ENCODE peak calls at places on chromosomes 4 and X, in four cellular contexts. C is IMR-90, V is PC-3, E is osteoblast. K is an unnamed sample.

GRCh38 chrX:97898798-97899197 is 1015.1 kb downstream of the RPA4 start:
- DNase-seq in E (no peak), V (no peak), C (peak; percentile 57), K (no peak)

GRCh38 chr4:39048291-39048690 is 13.7 kb upstream of the KLHL5 start:
- DNase-seq in V (no peak), C (peak; percentile 26), E (no peak), K (no peak)

GRCh38 chrX:54819201-54819600 is 11.7 kb downstream of the MAGED2 start:
- DNase-seq in V (no peak), E (no peak), C (no peak), K (no peak)

GRCh38 chrX:13239272-13239671 is 80.6 kb downstream of the ATXN3L start:
- DNase-seq in E (no peak), C (no peak), V (no peak), K (no peak)

GRCh38 chr4:92031825-92032224 is 271.9 kb upstream of the GRID2 start:
- DNase-seq in V (no peak), C (no peak), E (no peak), K (no peak)

GRCh38 chrX:9942086-9942485 is 25.1 kb upstream of the CLDN34 start:
- DNase-seq in E (no peak), V (no peak), C (no peak), K (no peak)

GRCh38 chr4:732911-733630 is 27.4 kb downstream of the PCGF3 start:
- DNase-seq in C (no peak), E (no peak), V (no peak), K (peak; percentile 73)

GRCh38 chr4:138981930-138982390 is 33.6 kb upstream of the NOCT start:
- DNase-seq in E (peak; percentile 77), C (peak; percentile 74), V (peak; percentile 55), K (no peak)

GRCh38 chr4:80183196-80184052 is 13.9 kb upstream of the PRDM8 start:
- DNase-seq in E (peak; percentile 86), C (no peak), V (no peak), K (peak; percentile 73)

GRCh38 chr4:89469930-89470375 is 162.4 kb upstream of the GPRIN3 start:
- DNase-seq in V (peak; percentile 86), C (peak; percentile 98), E (no peak), K (no peak)

GRCh38 chr4:60296381-60296780 is 903.7 kb upstream of the ADGRL3 start:
- DNase-seq in V (no peak), E (no peak), C (no peak), K (no peak)

GRCh38 chr4:109996531-109996930 is 83.8 kb downstream of the EGF start:
- DNase-seq in V (no peak), C (no peak), E (no peak), K (no peak)

GRCh38 chrX:57453901-57454300 is 137.9 kb upstream of the ZXDB start:
- DNase-seq in E (no peak), V (peak; percentile 49), C (peak; percentile 4), K (no peak)

GRCh38 chrX:599837-600715 is 30.5 kb upstream of the SHOX start:
- DNase-seq in V (no peak), E (no peak), C (no peak), K (no peak)

GRCh38 chrX:102042706-102043325 is 82.7 kb upstream of the TCEAL2 start:
- DNase-seq in V (peak; percentile 1), C (no peak), E (no peak), K (no peak)

GRCh38 chrX:68443155-68443868 is 10.0 kb upstream of the OPHN1 start:
- DNase-seq in C (peak; percentile 15), E (peak; percentile 19), V (peak; percentile 71), K (no peak)

GRCh38 chr4:52843958-52844357 is 18.2 kb upstream of the RASL11B start:
- DNase-seq in V (no peak), E (no peak), C (no peak), K (no peak)

GRCh38 chr4:119785963-119786362 is 157.4 kb upstream of the PDE5A start:
- DNase-seq in C (peak; percentile 23), V (peak; percentile 44), E (no peak), K (peak; percentile 11)

GRCh38 chr4:81504685-81505598 is 33.2 kb upstream of the RASGEF1B start:
- DNase-seq in V (no peak), C (no peak), E (no peak), K (peak; percentile 86)

GRCh38 chr4:129641179-129641578 is 545.2 kb downstream of the C4orf33 start:
- DNase-seq in C (peak; percentile 22), E (no peak), V (peak; percentile 67), K (no peak)

GRCh38 chr4:79297479-79297878 is 28.4 kb downstream of the NAA11 start:
- DNase-seq in E (no peak), V (no peak), C (no peak), K (no peak)

GRCh38 chrX:139192386-139192961 is 338.1 kb upstream of the F9 start:
- DNase-seq in C (no peak), E (no peak), V (peak; percentile 38), K (no peak)

GRCh38 chrX:65522739-65523372 is 11.7 kb downstream of the LAS1L start:
- DNase-seq in C (peak; percentile 52), E (no peak), V (peak; percentile 41), K (no peak)

GRCh38 chr4:24937176-24937575 is 24.3 kb upstream of the CCDC149 start:
- DNase-seq in C (no peak), V (no peak), E (no peak), K (no peak)

GRCh38 chr4:145533011-145533410 is 51.4 kb downstream of the SMAD1 start:
- DNase-seq in V (peak; percentile 5), C (no peak), E (no peak), K (no peak)

GRCh38 chrX:136725446-136726104 is 55.2 kb downstream of the ARHGEF6 start:
- DNase-seq in V (peak; percentile 50), E (peak; percentile 22), C (peak; percentile 72), K (peak; percentile 38)

GRCh38 chr4:22454955-22455354 is 60.9 kb downstream of the ADGRA3 start:
- DNase-seq in C (peak; percentile 25), V (no peak), E (no peak), K (no peak)

GRCh38 chr4:138406881-138407280 is 164.7 kb upstream of the SLC7A11 start:
- DNase-seq in V (no peak), E (no peak), C (peak; percentile 3), K (no peak)

GRCh38 chrX:25523574-25523973 is 507.8 kb upstream of the ARX start:
- DNase-seq in C (peak; percentile 36), V (peak; percentile 23), E (no peak), K (no peak)

GRCh38 chr4:6049278-6049677 is 31.0 kb upstream of the C4orf50 start:
- DNase-seq in C (no peak), V (no peak), E (peak; percentile 58), K (no peak)

GRCh38 chrX:41779941-41780340 is 56.0 kb downstream of the GPR82 start:
- DNase-seq in C (no peak), E (no peak), V (peak; percentile 5), K (no peak)

GRCh38 chr4:159677521-159677920 is 574.6 kb downstream of the RAPGEF2 start:
- DNase-seq in E (no peak), V (no peak), C (no peak), K (no peak)

GRCh38 chr4:101232074-101232776 is 115.1 kb downstream of the PPP3CA start:
- DNase-seq in E (peak; percentile 10), V (peak; percentile 67), C (peak; percentile 79), K (peak; percentile 11)

GRCh38 chrX:71998836-71999509 is 88.3 kb downstream of the NHSL2 start:
- DNase-seq in E (no peak), V (peak; percentile 63), C (no peak), K (no peak)

GRCh38 chr4:54152846-54153600 is 53.1 kb downstream of the GSX2 start:
- DNase-seq in E (peak; percentile 86), C (peak; percentile 63), V (peak; percentile 28), K (no peak)

GRCh38 chr4:15117270-15117946 is 115.1 kb downstream of the CPEB2 start:
- DNase-seq in E (no peak), V (no peak), C (no peak), K (no peak)

GRCh38 chr4:81663368-81663767 is 191.7 kb upstream of the RASGEF1B start:
- DNase-seq in C (no peak), E (no peak), V (no peak), K (no peak)

GRCh38 chrX:74450803-74451449 is 29.6 kb downstream of the SLC16A2 start:
- DNase-seq in E (peak; percentile 76), C (peak; percentile 94), V (peak; percentile 89), K (no peak)

DNA sequence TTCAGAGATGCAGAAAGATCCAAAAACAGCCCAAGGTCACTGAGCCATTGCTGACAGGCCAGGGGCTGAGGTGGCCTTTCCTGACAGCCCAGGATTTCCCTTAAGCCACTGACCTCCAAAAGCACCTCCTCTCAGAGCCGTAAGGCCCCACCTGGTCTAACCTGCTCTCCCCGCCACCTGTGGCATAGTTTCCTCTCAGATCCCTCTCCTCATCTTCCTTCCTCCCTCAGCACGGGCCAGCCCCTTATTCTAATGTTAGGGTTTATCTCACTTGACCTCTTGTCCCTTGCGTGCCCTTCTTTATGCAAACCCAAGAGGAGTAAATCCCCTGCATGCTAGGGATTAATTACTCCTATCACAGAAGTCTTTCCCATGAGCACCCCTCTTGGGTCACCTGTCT is 113.0 kb downstream of the RBM47 start:
- DNase-seq in C (no peak), V (no peak), E (no peak), K (no peak)
- H3K4me1 ChIP-seq in C (no peaks in the 10 kb centered on the region), V (peaks cover 23% of the 10 kb centered on the region), E (peaks cover 10% of the 10 kb centered on the region), K (peaks cover 1% of the 10 kb centered on the region)

DNA sequence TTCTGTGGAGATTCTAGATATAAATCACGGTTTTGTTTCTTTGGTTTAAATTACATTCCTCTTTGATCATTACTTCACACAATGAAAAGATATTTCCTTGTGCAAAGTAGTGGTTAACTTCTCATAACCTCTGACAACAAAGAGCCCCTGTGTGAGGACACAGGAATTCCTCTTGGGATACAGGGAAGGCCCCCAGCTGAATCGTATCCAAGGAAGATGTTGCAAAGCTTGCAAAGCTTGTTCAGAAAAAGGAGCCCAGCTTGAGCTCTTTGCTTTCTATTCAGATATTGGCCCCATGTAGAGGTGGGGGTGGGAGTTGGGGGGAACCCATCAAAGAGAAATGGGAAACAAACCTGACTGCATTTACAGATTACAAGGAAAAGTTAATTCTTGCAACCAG is 145.7 kb downstream of the RELL1 start:
- DNase-seq in E (peak; percentile 5), V (peak; percentile 9), C (no peak), K (no peak)
- H3K27ac ChIP-seq in E (no peak overlapping the region), V (no peak overlapping the region), C (no peak overlapping the region), K (no peak overlapping the region)

DNA sequence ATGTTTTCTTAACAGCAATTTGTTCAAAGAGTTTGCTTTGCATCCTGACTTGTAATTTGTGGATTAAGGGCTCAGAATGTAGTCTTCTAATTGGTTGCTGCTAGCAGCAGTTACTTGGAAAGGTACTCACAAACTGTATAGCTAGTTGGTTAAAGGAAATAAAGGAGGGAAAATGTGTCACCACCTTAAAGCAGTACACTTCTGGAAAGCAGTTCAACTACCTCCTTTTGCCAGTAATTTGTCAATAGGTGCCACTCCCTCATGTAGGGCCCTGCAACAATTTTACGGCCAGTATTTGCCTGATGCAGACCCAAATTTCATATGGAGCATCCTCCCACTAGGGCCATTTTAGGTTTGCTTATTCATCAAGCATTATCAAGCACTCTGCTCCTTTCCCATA is 20.8 kb downstream of the AMOT start:
- DNase-seq in C (no peak), V (no peak), E (no peak), K (no peak)
- H3K27me3 ChIP-seq in C (peaks cover 7% of the 10 kb centered on the region), V (no peaks in the 10 kb centered on the region), E (peaks cover 9% of the 10 kb centered on the region), K (no peaks in the 10 kb centered on the region)

GRCh38 chr4:158133551-158133950 is 39.3 kb downstream of the GASK1B start:
- DNase-seq in C (no peak), E (no peak), V (no peak), K (no peak)
- H3K4me1 ChIP-seq in C (no peaks in the 10 kb centered on the region), E (no peaks in the 10 kb centered on the region), V (no peaks in the 10 kb centered on the region), K (peaks cover 2% of the 10 kb centered on the region)